ENCODE peak calls at places on chromosome 18, in ten cellular contexts. N is activated T-helper 9 cell treated with anti-CD3 and anti-CD28 coated beads, Interleukin-2, amount 50 U/mL, for 16 hours; C is SIG-M5; Y is CD4-positive, alpha-beta memory T cell; G is NCI-H2029; I is GM13976; Q is transverse colon; J is sigmoid colon; X is lower leg skin; D is T-cell. M is an unnamed sample.

GRCh38 chr18:45441110-45441842 is 174.0 kb upstream of the SLC14A2 start:
- DNase-seq in N (no peak), C (no peak), Y (no peak), G (no peak), I (no peak), Q (no peak), J (no peak), X (no peak), D (no peak), M (no peak)

GRCh38 chr18:77127769-77128671 is 4.6 kb downstream of the MBP start:
- DNase-seq in N (no peak), C (peak; percentile 98), Y (peak; percentile 67), G (peak; percentile 56), I (no peak), Q (peak; percentile 59), J (peak; percentile 73), X (peak; percentile 86), D (peak; percentile 51), M (peak; percentile 65)

GRCh38 chr18:51330148-51330547 is 132.7 kb upstream of the MEX3C start:
- DNase-seq in N (no peak), C (no peak), Y (no peak), G (no peak), I (no peak), Q (no peak), J (no peak), X (no peak), D (no peak), M (peak; percentile 40)

GRCh38 chr18:48889115-48889941 is 61.4 kb downstream of the SMAD7 start:
- DNase-seq in N (no peak), C (no peak), Y (no peak), G (no peak), I (no peak), Q (no peak), J (peak; percentile 69), X (peak; percentile 81), D (no peak), M (no peak)

GRCh38 chr18:37483221-37483971 is 82.2 kb downstream of the CELF4 start:
- DNase-seq in N (no peak), C (no peak), Y (no peak), G (no peak), I (no peak), Q (no peak), J (no peak), X (no peak), D (no peak), M (no peak)

GRCh38 chr18:29154758-29155725 is 978.1 kb upstream of the CDH2 start:
- DNase-seq in N (no peak), C (no peak), Y (no peak), G (no peak), I (no peak), Q (no peak), J (no peak), X (no peak), D (no peak), M (peak; percentile 27)

GRCh38 chr18:43383031-43383430 is 105.7 kb upstream of the SYT4 start:
- DNase-seq in N (no peak), C (no peak), Y (no peak), G (no peak), I (no peak), Q (no peak), J (no peak), X (no peak), D (no peak), M (no peak)

GRCh38 chr18:36139251-36139650 is 9.6 kb downstream of the ELP2 start:
- DNase-seq in N (no peak), C (no peak), Y (no peak), G (peak; percentile 29), I (no peak), Q (no peak), J (no peak), X (no peak), D (no peak), M (no peak)

GRCh38 chr18:69233465-69234054 is 167.1 kb upstream of the DOK6 start:
- DNase-seq in N (no peak), C (no peak), Y (no peak), G (no peak), I (no peak), Q (no peak), J (no peak), X (no peak), D (no peak), M (no peak)

GRCh38 chr18:51623653-51624052 is 426.2 kb upstream of the MEX3C start:
- DNase-seq in N (no peak), C (no peak), Y (no peak), G (no peak), I (no peak), Q (no peak), J (no peak), X (no peak), D (no peak), M (no peak)

GRCh38 chr18:731185-731584 is 18.8 kb upstream of the ENOSF1 start:
- DNase-seq in N (no peak), C (no peak), Y (no peak), G (no peak), I (no peak), Q (no peak), J (no peak), X (no peak), D (no peak), M (no peak)

GRCh38 chr18:40124107-40124506 is 1830.9 kb upstream of the PIK3C3 start:
- DNase-seq in N (no peak), C (no peak), Y (no peak), G (no peak), I (no peak), Q (no peak), J (no peak), X (no peak), D (no peak), M (no peak)

GRCh38 chr18:27315001-27315400 is 129.9 kb upstream of the CHST9 start:
- DNase-seq in N (no peak), C (no peak), Y (no peak), G (no peak), I (no peak), Q (no peak), J (no peak), X (no peak), D (no peak), M (no peak)

GRCh38 chr18:2223394-2223793 is 347.9 kb downstream of the METTL4 start:
- DNase-seq in N (no peak), C (no peak), Y (no peak), G (no peak), I (no peak), Q (no peak), J (no peak), X (no peak), D (no peak), M (no peak)

GRCh38 chr18:26531600-26532150 is 16.7 kb downstream of the KCTD1 start:
- DNase-seq in N (no peak), C (no peak), Y (no peak), G (no peak), I (no peak), Q (no peak), J (no peak), X (no peak), D (no peak), M (no peak)

GRCh38 chr18:5979971-5980457 is 84.7 kb upstream of the TMEM200C start:
- DNase-seq in N (no peak), C (no peak), Y (no peak), G (no peak), I (peak; percentile 65), Q (no peak), J (no peak), X (no peak), D (no peak), M (no peak)

GRCh38 chr18:33201509-33201926 is 239.0 kb downstream of the CCDC178 start:
- DNase-seq in N (no peak), C (no peak), Y (no peak), G (no peak), I (no peak), Q (peak; percentile 9), J (no peak), X (peak; percentile 65), D (no peak), M (no peak)

GRCh38 chr18:28768791-28769768 is 592.1 kb upstream of the CDH2 start:
- DNase-seq in N (no peak), C (no peak), Y (no peak), G (no peak), I (no peak), Q (no peak), J (no peak), X (no peak), D (no peak), M (no peak)

GRCh38 chr18:59885579-59886163 is 14.1 kb upstream of the PMAIP1 start:
- DNase-seq in N (no peak), C (peak; percentile 50), Y (no peak), G (no peak), I (peak; percentile 64), Q (no peak), J (no peak), X (no peak), D (no peak), M (no peak)

GRCh38 chr18:22871809-22872525 is 61.2 kb upstream of the RBBP8 start:
- DNase-seq in N (no peak), C (no peak), Y (no peak), G (no peak), I (no peak), Q (no peak), J (no peak), X (no peak), D (no peak), M (no peak)

M was measured in breast epithelium.